ENCODE peak calls at places on chromosomes 3 and 15, in ten cellular contexts. L is adrenal gland, X is uterus, Y is ovary, M is stomach, K is tibial nerve, S is esophagus squamous epithelium, R is K562, F is sigmoid colon, J is body of pancreas. Z is an unnamed sample.

GRCh38 chr3:53154731-53155320 is 6.2 kb upstream of the PRKCD start:
- DNase-seq in L (peak), X (no peak), Y (no peak), M (peak), K (no peak), S (no peak), R (no peak), F (no peak), J (peak), Z (no peak)

GRCh38 chr15:39787479-39787878 is 4.8 kb upstream of the FSIP1 start:
- DNase-seq in L (no peak), X (no peak), Y (no peak), M (no peak), K (no peak), S (no peak), R (no peak), F (no peak), J (no peak), Z (no peak)

GRCh38 chr15:81336568-81336967 is 12.6 kb upstream of the STARD5 start:
- DNase-seq in L (no peak), X (no peak), Y (no peak), M (no peak), K (no peak), S (no peak), R (peak), F (no peak), J (no peak), Z (no peak)

GRCh38 chr3:133757701-133758319 is 11.6 kb downstream of the TF start:
- DNase-seq in L (no peak), X (no peak), Y (no peak), M (no peak), K (no peak), S (no peak), R (no peak), F (no peak), J (no peak), Z (no peak)

GRCh38 chr15:58746174-58746573 is 3.3 kb downstream of the ADAM10 start:
- DNase-seq in L (no peak), X (no peak), Y (no peak), M (no peak), K (no peak), S (no peak), R (no peak), F (no peak), J (no peak), Z (no peak)

GRCh38 chr3:42023380-42023779 is 61.5 kb upstream of the ULK4 start:
- DNase-seq in L (no peak), X (no peak), Y (no peak), M (no peak), K (no peak), S (no peak), R (no peak), F (no peak), J (no peak), Z (no peak)

GRCh38 chr3:14915636-14916222 is 31.7 kb upstream of the NR2C2 start:
- DNase-seq in L (no peak), X (no peak), Y (no peak), M (peak), K (no peak), S (no peak), R (no peak), F (no peak), J (no peak), Z (no peak)

GRCh38 chr3:13287833-13288232 is 132.3 kb downstream of the NUP210 start:
- DNase-seq in L (no peak), X (no peak), Y (no peak), M (no peak), K (no peak), S (no peak), R (no peak), F (no peak), J (no peak), Z (no peak)

GRCh38 chr15:27077790-27078189 is 106.8 kb downstream of the GABRG3 start:
- DNase-seq in L (no peak), X (no peak), Y (no peak), M (no peak), K (no peak), S (no peak), R (peak), F (no peak), J (no peak), Z (no peak)

GRCh38 chr3:84077479-84077878 is 881.3 kb upstream of the CADM2 start:
- DNase-seq in L (no peak), X (no peak), Y (no peak), M (no peak), K (no peak), S (no peak), R (peak), F (no peak), J (no peak), Z (no peak)

GRCh38 chr3:16512435-16513140 is 911 bp downstream of the RFTN1 start:
- DNase-seq in L (peak), X (peak), Y (peak), M (peak), K (peak), S (no peak), R (no peak), F (peak), J (peak), Z (peak)
- TF ChIP-seq POLR2A in L (no peak), X (no peak), Y (no peak), M (no peak), K (no peak), S (no peak), R (no peak), F (no peak), J (no peak), Z (no peak)

GRCh38 chr3:153165211-153165815 is 3.3 kb downstream of the RAP2B start:
- DNase-seq in L (no peak), X (no peak), Y (no peak), M (no peak), K (no peak), S (no peak), R (no peak), F (no peak), J (no peak), Z (no peak)
- TF ChIP-seq CTCF in L (no peak), X (no peak), Y (no peak), M (no peak), K (no peak), S (peak), R (peak), F (no peak), J (no peak), Z (peak)

GRCh38 chr3:88283242-88283592 is 133.5 kb downstream of the C3orf38 start:
- DNase-seq in L (no peak), X (no peak), Y (no peak), M (no peak), K (no peak), S (no peak), R (no peak), F (no peak), J (no peak), Z (no peak)
- H3K27ac ChIP-seq in L (no peak), X (no peak), Y (no peak), M (no peak), K (no peak), S (no peak), R (no peak), F (no peak), J (no peak), Z (no peak)

GRCh38 chr15:31332020-31332680 is 5.5 kb downstream of the KLF13 start:
- DNase-seq in L (no peak), X (no peak), Y (no peak), M (no peak), K (no peak), S (no peak), R (no peak), F (no peak), J (no peak), Z (no peak)

GRCh38 chr15:31330111-31330785 is 3.6 kb downstream of the KLF13 start:
- DNase-seq in L (no peak), X (no peak), Y (no peak), M (no peak), K (no peak), S (no peak), R (no peak), F (no peak), J (peak), Z (no peak)

GRCh38 chr15:31332681-31333071 is 6.0 kb downstream of the KLF13 start:
- DNase-seq in L (no peak), X (no peak), Y (no peak), M (no peak), K (no peak), S (no peak), R (no peak), F (no peak), J (no peak), Z (no peak)

GRCh38 chr15:31330836-31331235 is 4.2 kb downstream of the KLF13 start:
- DNase-seq in L (no peak), X (no peak), Y (no peak), M (peak), K (no peak), S (no peak), R (no peak), F (no peak), J (peak), Z (no peak)

DNA sequence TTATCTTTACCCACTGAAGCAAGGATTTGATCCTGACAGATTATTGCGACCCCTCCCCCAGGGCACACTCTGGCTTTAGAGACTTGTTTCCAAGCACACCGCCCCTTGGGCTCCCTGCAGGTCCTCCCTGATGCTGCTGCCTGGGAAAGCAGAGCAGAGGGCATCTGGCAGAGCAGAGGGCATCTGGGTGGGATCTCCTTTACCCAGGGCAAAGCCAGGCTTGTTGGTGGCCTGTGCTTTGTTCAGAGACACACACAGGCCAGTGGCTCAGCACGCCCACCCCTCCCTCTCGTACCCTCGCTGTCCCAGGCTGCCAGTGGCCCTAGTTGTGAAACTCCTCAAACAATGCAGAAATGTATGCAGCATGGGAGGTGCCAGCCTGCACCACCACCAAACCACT is 4.8 kb downstream of the KLF13 start:
- DNase-seq in L (no peak), X (no peak), Y (no peak), M (no peak), K (no peak), S (no peak), R (no peak), F (no peak), J (no peak), Z (no peak)
- TF ChIP-seq POLR2A in L (no peak), X (no peak), Y (no peak), M (no peak), K (no peak), S (no peak), R (no peak), F (no peak), J (no peak), Z (no peak)

GRCh38 chr3:100765437-100765975 is 56.2 kb downstream of the TFG start:
- DNase-seq in L (no peak), X (no peak), Y (no peak), M (no peak), K (no peak), S (no peak), R (no peak), F (no peak), J (no peak), Z (no peak)

GRCh38 chr3:100759162-100759561 is 49.9 kb downstream of the TFG start:
- DNase-seq in L (no peak), X (no peak), Y (no peak), M (no peak), K (no peak), S (no peak), R (peak), F (no peak), J (no peak), Z (no peak)

GRCh38 chr3:100760377-100760776 is 51.1 kb downstream of the TFG start:
- DNase-seq in L (no peak), X (no peak), Y (no peak), M (no peak), K (no peak), S (no peak), R (no peak), F (no peak), J (no peak), Z (no peak)

GRCh38 chr3:100761951-100762350 is 52.7 kb downstream of the TFG start:
- DNase-seq in L (no peak), X (no peak), Y (no peak), M (no peak), K (no peak), S (no peak), R (no peak), F (no peak), J (no peak), Z (no peak)

GRCh38 chr3:100761211-100761921 is 52.1 kb downstream of the TFG start:
- DNase-seq in L (no peak), X (no peak), Y (no peak), M (no peak), K (no peak), S (no peak), R (peak), F (no peak), J (peak), Z (no peak)
- TF ChIP-seq CTCF in L (no peak), X (no peak), Y (no peak), M (no peak), K (no peak), S (peak), R (peak), F (no peak), J (no peak), Z (no peak)

GRCh38 chr15:90211440-90212168 is 10.5 kb downstream of the SEMA4B start:
- DNase-seq in L (no peak), X (no peak), Y (no peak), M (peak), K (no peak), S (no peak), R (no peak), F (no peak), J (peak), Z (no peak)
- H3K27ac ChIP-seq in L (peak), X (no peak), Y (no peak), M (peak), K (peak), S (peak), R (no peak), F (peak), J (peak), Z (no peak)

GRCh38 chr3:58064923-58065638 is 56.9 kb downstream of the FLNB start:
- DNase-seq in L (no peak), X (no peak), Y (no peak), M (no peak), K (no peak), S (no peak), R (no peak), F (no peak), J (no peak), Z (no peak)
- TF ChIP-seq POLR2A in L (no peak), X (no peak), Y (no peak), M (no peak), K (no peak), S (no peak), R (no peak), F (no peak), J (no peak), Z (no peak)

GRCh38 chr15:31458591-31458990 is 132.0 kb downstream of the KLF13 start:
- DNase-seq in L (no peak), X (peak), Y (no peak), M (peak), K (no peak), S (no peak), R (no peak), F (no peak), J (no peak), Z (no peak)

GRCh38 chr15:31457631-31458526 is 131.2 kb downstream of the KLF13 start:
- DNase-seq in L (no peak), X (peak), Y (no peak), M (peak), K (no peak), S (no peak), R (no peak), F (no peak), J (no peak), Z (peak)

GRCh38 chr15:31456329-31457060 is 129.9 kb downstream of the KLF13 start:
- DNase-seq in L (no peak), X (peak), Y (no peak), M (no peak), K (no peak), S (no peak), R (no peak), F (no peak), J (no peak), Z (no peak)

GRCh38 chr15:31455499-31455898 is 128.9 kb downstream of the KLF13 start:
- DNase-seq in L (no peak), X (no peak), Y (no peak), M (no peak), K (no peak), S (no peak), R (no peak), F (no peak), J (no peak), Z (no peak)

GRCh38 chr15:31457161-31457560 is 130.5 kb downstream of the KLF13 start:
- DNase-seq in L (no peak), X (peak), Y (no peak), M (no peak), K (no peak), S (no peak), R (no peak), F (no peak), J (no peak), Z (no peak)
- TF ChIP-seq CTCF in L (no peak), X (no peak), Y (no peak), M (no peak), K (no peak), S (no peak), R (no peak), F (no peak), J (no peak), Z (no peak)

GRCh38 chr3:194265505-194265892 is 85.6 kb downstream of the CPN2 start:
- DNase-seq in L (peak), X (peak), Y (peak), M (peak), K (peak), S (no peak), R (no peak), F (peak), J (peak), Z (peak)

GRCh38 chr3:194267744-194268658 is 83.1 kb downstream of the CPN2 start:
- DNase-seq in L (peak), X (peak), Y (peak), M (no peak), K (no peak), S (no peak), R (no peak), F (peak), J (peak), Z (peak)

GRCh38 chr3:194268659-194269487 is 82.3 kb downstream of the CPN2 start:
- DNase-seq in L (no peak), X (peak), Y (no peak), M (no peak), K (no peak), S (no peak), R (no peak), F (peak), J (no peak), Z (peak)

GRCh38 chr3:194265996-194266657 is 85.0 kb downstream of the CPN2 start:
- DNase-seq in L (no peak), X (no peak), Y (no peak), M (peak), K (no peak), S (no peak), R (no peak), F (no peak), J (no peak), Z (no peak)

DNA sequence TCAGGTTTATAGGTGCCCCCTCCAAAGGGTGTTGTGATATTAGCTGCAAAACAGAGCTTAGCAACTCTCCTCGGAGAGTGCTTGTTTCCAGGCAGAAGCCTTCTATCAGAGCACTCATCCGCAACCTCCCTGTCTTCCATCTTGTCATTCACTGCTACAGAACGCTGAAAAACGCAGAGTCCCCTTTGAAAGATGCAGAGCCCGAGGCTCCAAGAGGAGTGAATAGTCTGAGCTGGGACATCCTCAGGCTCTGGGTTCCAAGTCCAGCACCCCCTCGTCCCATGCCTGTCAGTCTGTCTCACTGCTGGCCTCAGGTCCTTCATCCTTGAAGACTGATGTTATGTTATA is 84.5 kb downstream of the CPN2 start:
- DNase-seq in L (no peak), X (peak), Y (no peak), M (peak), K (no peak), S (no peak), R (no peak), F (no peak), J (no peak), Z (peak)
- H3K27ac ChIP-seq in L (peak), X (no peak), Y (peak), M (peak), K (no peak), S (no peak), R (no peak), F (peak), J (no peak), Z (peak)

GRCh38 chr3:171485338-171485737 is 25.1 kb upstream of the TNIK start:
- DNase-seq in L (no peak), X (no peak), Y (no peak), M (no peak), K (no peak), S (no peak), R (no peak), F (no peak), J (no peak), Z (no peak)

GRCh38 chr3:171480526-171480925 is 20.3 kb upstream of the TNIK start:
- DNase-seq in L (no peak), X (no peak), Y (no peak), M (no peak), K (no peak), S (no peak), R (no peak), F (no peak), J (no peak), Z (no peak)

GRCh38 chr3:171476532-171477102 is 16.4 kb upstream of the TNIK start:
- DNase-seq in L (no peak), X (no peak), Y (no peak), M (no peak), K (no peak), S (no peak), R (no peak), F (no peak), J (no peak), Z (no peak)

GRCh38 chr3:171481011-171481410 is 20.8 kb upstream of the TNIK start:
- DNase-seq in L (no peak), X (no peak), Y (no peak), M (no peak), K (no peak), S (no peak), R (no peak), F (no peak), J (no peak), Z (no peak)
- TF ChIP-seq POLR2A in L (no peak), X (no peak), Y (no peak), M (no peak), K (no peak), S (no peak), R (no peak), F (no peak), J (no peak), Z (no peak)

Z was measured in heart left ventricle.